ENCODE peak calls at places on chromosomes 1 and 21, in six cellular contexts. One of them, this sample, is unnamed.

GRCh38 chr1:41221995-41222991 is 19.8 kb downstream of the SCMH1 start:
- DNase-seq in nephron progenitor cell: no peak
- DNase-seq in heart left ventricle: no peak
- DNase-seq in astrocyte of the spinal cord: peak
- DNase-seq in neural crest cell: no peak
- DNase-seq in AG08396: no peak
- DNase-seq in this sample: peak

GRCh38 chr1:52752427-52752826 is 26.2 kb downstream of the ZYG11B start:
- DNase-seq in nephron progenitor cell: no peak
- DNase-seq in heart left ventricle: no peak
- DNase-seq in astrocyte of the spinal cord: no peak
- DNase-seq in neural crest cell: no peak
- DNase-seq in AG08396: no peak
- DNase-seq in this sample: no peak

GRCh38 chr1:216528816-216529215 is 105.6 kb upstream of the USH2A start:
- DNase-seq in nephron progenitor cell: no peak
- DNase-seq in heart left ventricle: no peak
- DNase-seq in astrocyte of the spinal cord: no peak
- DNase-seq in neural crest cell: no peak
- DNase-seq in AG08396: no peak
- DNase-seq in this sample: no peak

GRCh38 chr1:8660455-8660854 is 157.0 kb downstream of the RERE start:
- DNase-seq in nephron progenitor cell: no peak
- DNase-seq in heart left ventricle: peak
- DNase-seq in astrocyte of the spinal cord: peak
- DNase-seq in neural crest cell: no peak
- DNase-seq in AG08396: peak
- DNase-seq in this sample: peak

GRCh38 chr1:70429219-70429618 is 18.2 kb downstream of the CTH start:
- DNase-seq in nephron progenitor cell: no peak
- DNase-seq in heart left ventricle: no peak
- DNase-seq in astrocyte of the spinal cord: no peak
- DNase-seq in neural crest cell: no peak
- DNase-seq in AG08396: no peak
- DNase-seq in this sample: no peak

GRCh38 chr1:22117238-22117637 is 25.7 kb downstream of the WNT4 start:
- DNase-seq in nephron progenitor cell: no peak
- DNase-seq in heart left ventricle: no peak
- DNase-seq in astrocyte of the spinal cord: no peak
- DNase-seq in neural crest cell: no peak
- DNase-seq in AG08396: no peak
- DNase-seq in this sample: no peak

GRCh38 chr1:24364975-24365678 is 46.0 kb downstream of the GRHL3 start:
- DNase-seq in nephron progenitor cell: no peak
- DNase-seq in heart left ventricle: no peak
- DNase-seq in astrocyte of the spinal cord: peak
- DNase-seq in neural crest cell: no peak
- DNase-seq in AG08396: peak
- DNase-seq in this sample: peak

GRCh38 chr21:39612233-39613028 is at the start of gene B3GALT5:
- DNase-seq in nephron progenitor cell: peak
- DNase-seq in heart left ventricle: no peak
- DNase-seq in astrocyte of the spinal cord: peak
- DNase-seq in neural crest cell: peak
- DNase-seq in AG08396: peak
- DNase-seq in this sample: peak

GRCh38 chr1:202802998-202803932 is 5.0 kb downstream of the KDM5B start:
- DNase-seq in nephron progenitor cell: no peak
- DNase-seq in heart left ventricle: no peak
- DNase-seq in astrocyte of the spinal cord: peak
- DNase-seq in neural crest cell: no peak
- DNase-seq in AG08396: no peak
- DNase-seq in this sample: peak

GRCh38 chr1:85495556-85495955 is 30.6 kb upstream of the DDAH1 start:
- DNase-seq in nephron progenitor cell: no peak
- DNase-seq in heart left ventricle: no peak
- DNase-seq in astrocyte of the spinal cord: peak
- DNase-seq in neural crest cell: no peak
- DNase-seq in AG08396: peak
- DNase-seq in this sample: peak

GRCh38 chr21:38277501-38278111 is 20.8 kb downstream of the KCNJ15 start:
- DNase-seq in nephron progenitor cell: no peak
- DNase-seq in heart left ventricle: no peak
- DNase-seq in astrocyte of the spinal cord: peak
- DNase-seq in neural crest cell: no peak
- DNase-seq in AG08396: peak
- DNase-seq in this sample: peak

GRCh38 chr1:168920456-168921094 is 185.9 kb upstream of the ATP1B1 start:
- DNase-seq in nephron progenitor cell: no peak
- DNase-seq in heart left ventricle: peak
- DNase-seq in astrocyte of the spinal cord: no peak
- DNase-seq in neural crest cell: no peak
- DNase-seq in AG08396: peak
- DNase-seq in this sample: peak

GRCh38 chr1:81304187-81304586 is 496.5 kb upstream of the ADGRL2 start:
- DNase-seq in nephron progenitor cell: no peak
- DNase-seq in heart left ventricle: no peak
- DNase-seq in astrocyte of the spinal cord: peak
- DNase-seq in neural crest cell: no peak
- DNase-seq in AG08396: peak
- DNase-seq in this sample: peak

GRCh38 chr1:197674286-197674685 is 101.0 kb downstream of the DENND1B start:
- DNase-seq in nephron progenitor cell: peak
- DNase-seq in heart left ventricle: no peak
- DNase-seq in astrocyte of the spinal cord: no peak
- DNase-seq in neural crest cell: no peak
- DNase-seq in AG08396: no peak
- DNase-seq in this sample: no peak

GRCh38 chr1:41805771-41806471 is 112.8 kb downstream of the HIVEP3 start:
- DNase-seq in nephron progenitor cell: no peak
- DNase-seq in heart left ventricle: no peak
- DNase-seq in astrocyte of the spinal cord: no peak
- DNase-seq in neural crest cell: no peak
- DNase-seq in AG08396: no peak
- DNase-seq in this sample: no peak

GRCh38 chr1:153799566-153800465 is 24.6 kb downstream of the SLC27A3 start:
- DNase-seq in nephron progenitor cell: no peak
- DNase-seq in heart left ventricle: no peak
- DNase-seq in astrocyte of the spinal cord: no peak
- DNase-seq in neural crest cell: no peak
- DNase-seq in AG08396: no peak
- DNase-seq in this sample: no peak

GRCh38 chr1:98723574-98723973 is 62.1 kb downstream of the SNX7 start:
- DNase-seq in nephron progenitor cell: peak
- DNase-seq in heart left ventricle: no peak
- DNase-seq in astrocyte of the spinal cord: no peak
- DNase-seq in neural crest cell: no peak
- DNase-seq in AG08396: no peak
- DNase-seq in this sample: no peak

GRCh38 chr1:43781574-43781973 is 74.2 kb downstream of the ST3GAL3 start:
- DNase-seq in nephron progenitor cell: no peak
- DNase-seq in heart left ventricle: no peak
- DNase-seq in astrocyte of the spinal cord: no peak
- DNase-seq in neural crest cell: no peak
- DNase-seq in AG08396: no peak
- DNase-seq in this sample: no peak

GRCh38 chr1:189992856-189993255 is 484.8 kb downstream of the BRINP3 start:
- DNase-seq in nephron progenitor cell: no peak
- DNase-seq in heart left ventricle: no peak
- DNase-seq in astrocyte of the spinal cord: no peak
- DNase-seq in neural crest cell: no peak
- DNase-seq in AG08396: no peak
- DNase-seq in this sample: no peak

GRCh38 chr1:68442822-68443556 is 6.8 kb downstream of the RPE65 start:
- DNase-seq in nephron progenitor cell: peak
- DNase-seq in heart left ventricle: no peak
- DNase-seq in astrocyte of the spinal cord: peak
- DNase-seq in neural crest cell: peak
- DNase-seq in AG08396: peak
- DNase-seq in this sample: peak

GRCh38 chr1:212479188-212479587 is 46.5 kb downstream of the NENF start:
- DNase-seq in nephron progenitor cell: no peak
- DNase-seq in heart left ventricle: no peak
- DNase-seq in astrocyte of the spinal cord: no peak
- DNase-seq in neural crest cell: no peak
- DNase-seq in AG08396: no peak
- DNase-seq in this sample: peak

GRCh38 chr1:43973981-43974442 is 748 bp upstream of the ATP6V0B start:
- DNase-seq in nephron progenitor cell: no peak
- DNase-seq in heart left ventricle: no peak
- DNase-seq in astrocyte of the spinal cord: no peak
- DNase-seq in neural crest cell: no peak
- DNase-seq in AG08396: peak
- DNase-seq in this sample: peak

GRCh38 chr1:195663549-195664280 is 944.5 kb downstream of the KCNT2 start:
- DNase-seq in nephron progenitor cell: no peak
- DNase-seq in heart left ventricle: no peak
- DNase-seq in astrocyte of the spinal cord: peak
- DNase-seq in neural crest cell: no peak
- DNase-seq in AG08396: peak
- DNase-seq in this sample: peak

GRCh38 chr1:168090395-168090794 is 46.3 kb downstream of the GPR161 start:
- DNase-seq in nephron progenitor cell: no peak
- DNase-seq in heart left ventricle: no peak
- DNase-seq in astrocyte of the spinal cord: no peak
- DNase-seq in neural crest cell: no peak
- DNase-seq in AG08396: no peak
- DNase-seq in this sample: no peak

GRCh38 chr1:222794656-222795474 is 20.0 kb upstream of the DISP1 start:
- DNase-seq in nephron progenitor cell: no peak
- DNase-seq in heart left ventricle: no peak
- DNase-seq in astrocyte of the spinal cord: no peak
- DNase-seq in neural crest cell: no peak
- DNase-seq in AG08396: no peak
- DNase-seq in this sample: peak

GRCh38 chr1:220189750-220190347 is 82.4 kb downstream of the RAB3GAP2 start:
- DNase-seq in nephron progenitor cell: no peak
- DNase-seq in heart left ventricle: no peak
- DNase-seq in astrocyte of the spinal cord: peak
- DNase-seq in neural crest cell: no peak
- DNase-seq in AG08396: peak
- DNase-seq in this sample: peak

GRCh38 chr1:22500058-22500457 is 48.4 kb downstream of the ZBTB40 start:
- DNase-seq in nephron progenitor cell: no peak
- DNase-seq in heart left ventricle: no peak
- DNase-seq in astrocyte of the spinal cord: peak
- DNase-seq in neural crest cell: no peak
- DNase-seq in AG08396: no peak
- DNase-seq in this sample: peak

GRCh38 chr1:119294199-119294598 is 74.4 kb upstream of the HAO2 start:
- DNase-seq in nephron progenitor cell: peak
- DNase-seq in heart left ventricle: no peak
- DNase-seq in astrocyte of the spinal cord: no peak
- DNase-seq in neural crest cell: no peak
- DNase-seq in AG08396: no peak
- DNase-seq in this sample: no peak

GRCh38 chr1:8580566-8580965 is 236.9 kb downstream of the RERE start:
- DNase-seq in nephron progenitor cell: no peak
- DNase-seq in heart left ventricle: no peak
- DNase-seq in astrocyte of the spinal cord: no peak
- DNase-seq in neural crest cell: no peak
- DNase-seq in AG08396: no peak
- DNase-seq in this sample: no peak

GRCh38 chr1:234826352-234826751 is 216.4 kb upstream of the IRF2BP2 start:
- DNase-seq in nephron progenitor cell: no peak
- DNase-seq in heart left ventricle: no peak
- DNase-seq in astrocyte of the spinal cord: no peak
- DNase-seq in neural crest cell: no peak
- DNase-seq in AG08396: no peak
- DNase-seq in this sample: no peak

GRCh38 chr1:241531195-241532172 is 694 bp upstream of the KMO start:
- DNase-seq in nephron progenitor cell: peak
- DNase-seq in heart left ventricle: no peak
- DNase-seq in astrocyte of the spinal cord: peak
- DNase-seq in neural crest cell: no peak
- DNase-seq in AG08396: peak
- DNase-seq in this sample: peak

GRCh38 chr21:44920694-44921604 is at the start of gene ITGB2:
- DNase-seq in nephron progenitor cell: no peak
- DNase-seq in heart left ventricle: no peak
- DNase-seq in astrocyte of the spinal cord: no peak
- DNase-seq in neural crest cell: no peak
- DNase-seq in AG08396: no peak
- DNase-seq in this sample: no peak

GRCh38 chr1:73910466-73910865 is 287.5 kb downstream of the LRRIQ3 start:
- DNase-seq in nephron progenitor cell: no peak
- DNase-seq in heart left ventricle: no peak
- DNase-seq in astrocyte of the spinal cord: no peak
- DNase-seq in neural crest cell: no peak
- DNase-seq in AG08396: no peak
- DNase-seq in this sample: no peak

GRCh38 chr1:209860293-209860881 is 32.6 kb downstream of the UTP25 start:
- DNase-seq in nephron progenitor cell: peak
- DNase-seq in heart left ventricle: peak
- DNase-seq in astrocyte of the spinal cord: peak
- DNase-seq in neural crest cell: peak
- DNase-seq in AG08396: peak
- DNase-seq in this sample: peak

GRCh38 chr1:225962440-225962975 is 21.5 kb upstream of the LEFTY2 start:
- DNase-seq in nephron progenitor cell: peak
- DNase-seq in heart left ventricle: peak
- DNase-seq in astrocyte of the spinal cord: no peak
- DNase-seq in neural crest cell: peak
- DNase-seq in AG08396: no peak
- DNase-seq in this sample: peak

GRCh38 chr1:191608367-191608766 is 549.9 kb upstream of the RGS18 start:
- DNase-seq in nephron progenitor cell: no peak
- DNase-seq in heart left ventricle: no peak
- DNase-seq in astrocyte of the spinal cord: no peak
- DNase-seq in neural crest cell: no peak
- DNase-seq in AG08396: no peak
- DNase-seq in this sample: no peak

GRCh38 chr1:109773900-109774485 is 10.3 kb upstream of the EPS8L3 start:
- DNase-seq in nephron progenitor cell: no peak
- DNase-seq in heart left ventricle: no peak
- DNase-seq in astrocyte of the spinal cord: no peak
- DNase-seq in neural crest cell: no peak
- DNase-seq in AG08396: no peak
- DNase-seq in this sample: no peak

GRCh38 chr1:206880310-206880709 is 14.9 kb downstream of the IL20 start:
- DNase-seq in nephron progenitor cell: no peak
- DNase-seq in heart left ventricle: no peak
- DNase-seq in astrocyte of the spinal cord: no peak
- DNase-seq in neural crest cell: no peak
- DNase-seq in AG08396: no peak
- DNase-seq in this sample: no peak

This sample was measured in choroid plexus epithelial cell.